ENCODE peak calls at places on chromosomes 6 and 20, in ten cellular contexts. T, Q, C, M, G, R, S, J, E and P are unnamed samples.

GRCh38 chr20:63280929-63281545 is 8.4 kb downstream of the ARFGAP1 start:
- DNase-seq in Q (peak), J (no peak), E (no peak), C (no peak), G (no peak), M (no peak), R (no peak), T (no peak), S (no peak), P (peak)

GRCh38 chr20:47205577-47206123 is 150.8 kb downstream of the ZMYND8 start:
- DNase-seq in M (peak), E (peak), S (no peak), Q (peak), C (no peak), T (no peak), J (peak), R (peak), G (no peak), P (peak)

GRCh38 chr6:53151676-53152075 is 3.0 kb upstream of the GCM1 start:
- DNase-seq in R (no peak), M (no peak), T (no peak), J (peak), E (peak), C (no peak), G (no peak), Q (no peak), S (no peak), P (peak)

GRCh38 chr6:101558712-101559111 is 165.2 kb downstream of the GRIK2 start:
- DNase-seq in S (no peak), T (no peak), J (no peak), E (no peak), Q (no peak), M (no peak), G (no peak), R (no peak), C (no peak), P (no peak)

GRCh38 chr20:62318411-62319345 is 15.9 kb downstream of the ADRM1 start:
- DNase-seq in M (no peak), R (no peak), Q (no peak), J (peak), G (no peak), E (no peak), S (no peak), C (no peak), T (no peak), P (no peak)

GRCh38 chr6:14555804-14556203 is 438.2 kb downstream of the CD83 start:
- DNase-seq in S (no peak), T (no peak), R (no peak), C (no peak), Q (no peak), E (no peak), G (no peak), J (no peak), M (no peak), P (no peak)

GRCh38 chr6:170578909-170579308 is 5.5 kb downstream of the PDCD2 start:
- DNase-seq in M (no peak), C (no peak), S (no peak), J (no peak), G (no peak), T (no peak), R (no peak), E (no peak), Q (no peak), P (no peak)

GRCh38 chr20:4069741-4070140 is 54.4 kb upstream of the RNF24 start:
- DNase-seq in C (no peak), Q (no peak), S (no peak), R (no peak), J (no peak), M (peak), E (peak), T (no peak), G (no peak), P (no peak)

GRCh38 chr6:30615219-30615957 is 1.7 kb downstream of the PPP1R10 start:
- DNase-seq in M (peak), E (peak), C (no peak), J (peak), Q (peak), T (peak), S (no peak), R (peak), G (no peak), P (peak)

GRCh38 chr6:104252276-104252675 is 607.4 kb downstream of the HACE1 start:
- DNase-seq in T (no peak), R (no peak), S (no peak), J (no peak), G (no peak), E (peak), Q (no peak), C (no peak), M (no peak), P (no peak)

GRCh38 chr20:35048739-35049138 is 43.9 kb downstream of the TRPC4AP start:
- DNase-seq in G (no peak), T (no peak), Q (no peak), J (no peak), R (no peak), S (no peak), E (no peak), M (no peak), C (no peak), P (no peak)

GRCh38 chr6:127518212-127518709 is 874 bp downstream of the MTCL3 start:
- DNase-seq in S (no peak), R (peak), J (no peak), M (no peak), Q (no peak), E (no peak), C (no peak), G (no peak), T (no peak), P (peak)

GRCh38 chr6:134119481-134119880 is 67.1 kb upstream of the SLC2A12 start:
- DNase-seq in J (no peak), Q (no peak), M (no peak), E (no peak), S (no peak), T (no peak), C (no peak), R (no peak), G (no peak), P (no peak)

GRCh38 chr6:15368186-15368585 is 122.3 kb downstream of the JARID2 start:
- DNase-seq in J (no peak), M (no peak), T (no peak), R (no peak), E (no peak), S (no peak), G (no peak), Q (no peak), C (no peak), P (no peak)